ENCODE peak calls at places on chromosomes 12 and 14, in five cellular contexts. T is HepG2, B is GM12878, Q is K562, N is SK-N-SH. Z is an unnamed sample.

GRCh38 chr14:31678421-31679249 is 117.4 kb downstream of the NUBPL start:
- DNase-seq in B (no peak), T (peak), Q (no peak), N (no peak), Z (no peak)

GRCh38 chr14:85536835-85537195 is 6.9 kb downstream of the FLRT2 start:
- DNase-seq in B (no peak), T (no peak), Q (no peak), N (no peak), Z (no peak)

GRCh38 chr12:83796527-83796926 is 1109.8 kb downstream of the TMTC2 start:
- DNase-seq in Q (no peak), B (no peak), N (no peak), T (no peak), Z (no peak)

GRCh38 chr12:125773033-125773432 is 707.8 kb downstream of the AACS start:
- DNase-seq in T (peak), Q (peak), B (no peak), N (peak), Z (peak)

GRCh38 chr12:94603434-94604068 is 46.8 kb downstream of the TMCC3 start:
- DNase-seq in B (no peak), T (peak), Q (peak), N (no peak), Z (peak)

GRCh38 chr14:37945959-37946358 is 261.7 kb upstream of the SSTR1 start:
- DNase-seq in B (no peak), Q (no peak), T (no peak), N (no peak), Z (no peak)

GRCh38 chr12:77133566-77133965 is 68.2 kb upstream of the E2F7 start:
- DNase-seq in B (no peak), N (no peak), T (peak), Q (no peak), Z (no peak)

GRCh38 chr12:53093777-53094393 is 3.6 kb upstream of the IGFBP6 start:
- DNase-seq in T (no peak), Q (peak), B (no peak), N (no peak), Z (no peak)

GRCh38 chr12:101939856-101940265 is 62.5 kb downstream of the DRAM1 start:
- DNase-seq in T (peak), Q (peak), B (no peak), N (peak), Z (peak)

GRCh38 chr12:103499571-103499970 is 3.8 kb upstream of the C12orf42 start:
- DNase-seq in B (no peak), N (no peak), T (no peak), Q (no peak), Z (no peak)

GRCh38 chr12:131610181-131610580 is 100.7 kb upstream of the SFSWAP start:
- DNase-seq in Q (no peak), T (no peak), N (no peak), B (no peak), Z (no peak)

GRCh38 chr12:53345486-53346195 is 9.5 kb upstream of the SP7 start:
- DNase-seq in T (no peak), N (peak), Q (no peak), B (no peak), Z (no peak)

GRCh38 chr14:55773984-55774581 is 194.1 kb downstream of the KTN1 start:
- DNase-seq in T (no peak), B (no peak), N (no peak), Q (no peak), Z (no peak)

GRCh38 chr12:53205747-53206146 is 1.3 kb downstream of the ITGB7 start:
- DNase-seq in Q (no peak), N (no peak), T (no peak), B (peak), Z (peak)

GRCh38 chr12:113860059-113860820 is 105.9 kb downstream of the RBM19 start:
- DNase-seq in B (no peak), N (no peak), Q (no peak), T (no peak), Z (peak)

GRCh38 chr14:25411933-25412757 is 362.2 kb upstream of the STXBP6 start:
- DNase-seq in Q (no peak), B (no peak), N (no peak), T (no peak), Z (no peak)

GRCh38 chr12:127479256-127479655 is 787.7 kb upstream of the TMEM132C start:
- DNase-seq in T (no peak), N (no peak), Q (no peak), B (no peak), Z (no peak)

GRCh38 chr14:88342980-88343379 is 19.9 kb upstream of the KCNK10 start:
- DNase-seq in N (no peak), Q (no peak), T (no peak), B (no peak), Z (no peak)

GRCh38 chr12:20438307-20438779 is 70.0 kb downstream of the PDE3A start:
- DNase-seq in N (no peak), T (no peak), B (no peak), Q (no peak), Z (no peak)

GRCh38 chr14:27528328-27528727 is 930.5 kb upstream of the NOVA1 start:
- DNase-seq in N (peak), T (peak), B (no peak), Q (peak), Z (no peak)

GRCh38 chr12:118981285-118982201 is at the start of gene SRRM4:
- DNase-seq in Q (peak), N (peak), T (no peak), B (no peak), Z (no peak)

GRCh38 chr14:31613188-31613587 is 52.0 kb downstream of the NUBPL start:
- DNase-seq in Q (no peak), T (no peak), B (no peak), N (no peak), Z (no peak)

GRCh38 chr12:105205322-105206048 is 30.5 kb downstream of the APPL2 start:
- DNase-seq in B (no peak), Q (no peak), T (no peak), N (no peak), Z (no peak)
- H3K27ac ChIP-seq in B (no peak), Q (no peak), T (no peak), N (no peak), Z (no peak)

DNA sequence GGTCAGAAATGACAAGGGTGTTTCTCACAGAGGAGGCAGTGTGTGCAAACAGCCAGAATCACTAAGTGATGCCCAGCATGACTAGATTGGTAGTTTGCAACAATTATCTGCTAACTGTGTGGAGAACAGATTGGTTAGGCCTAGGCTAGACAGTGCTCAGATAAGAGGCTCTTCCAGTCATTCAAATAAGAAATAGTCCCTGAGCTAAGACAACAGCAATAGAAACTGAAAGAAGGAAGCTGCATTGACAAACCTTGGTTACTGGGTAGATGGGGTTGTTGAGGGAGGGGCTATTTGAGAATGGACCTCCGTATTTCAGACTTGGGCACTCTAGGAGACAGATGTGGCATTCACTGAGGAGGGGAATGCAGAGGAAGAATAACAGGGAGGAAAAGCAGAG is 255.0 kb upstream of the NPAS3 start:
- DNase-seq in T (no peak), B (no peak), Q (no peak), N (no peak), Z (no peak)
- TF ChIP-seq REST in T (no peak), B (no peak), Q (no peak), N (no peak), Z (no peak)

GRCh38 chr14:41423503-41423902 is 183.2 kb upstream of the LRFN5 start:
- DNase-seq in B (no peak), T (no peak), N (no peak), Q (no peak), Z (no peak)

GRCh38 chr14:41418851-41419250 is 187.8 kb upstream of the LRFN5 start:
- DNase-seq in N (no peak), B (no peak), T (no peak), Q (no peak), Z (no peak)

DNA sequence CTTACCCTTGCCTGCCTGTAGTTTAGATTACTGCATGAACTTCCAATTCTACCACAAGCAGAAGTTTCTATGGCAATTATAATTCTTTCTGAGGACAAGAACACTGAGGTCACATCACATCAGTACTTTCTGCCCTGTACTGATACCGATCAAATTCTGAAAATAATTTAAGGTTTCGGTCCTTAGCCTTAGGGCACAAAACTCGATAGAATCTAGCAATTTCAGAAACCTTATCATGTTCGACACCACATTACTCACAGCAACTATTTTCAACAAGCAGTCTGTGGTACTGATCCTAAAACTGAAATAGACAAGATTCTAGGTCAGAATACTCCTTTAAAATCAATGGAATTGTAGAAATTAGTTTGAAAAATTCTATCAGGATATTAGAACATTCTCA is 187.0 kb upstream of the LRFN5 start:
- DNase-seq in T (no peak), B (no peak), Q (no peak), N (no peak), Z (no peak)
- TF ChIP-seq GABPA in T (no peak), B (no peak), Q (no peak), N (no peak), Z (no peak)

DNA sequence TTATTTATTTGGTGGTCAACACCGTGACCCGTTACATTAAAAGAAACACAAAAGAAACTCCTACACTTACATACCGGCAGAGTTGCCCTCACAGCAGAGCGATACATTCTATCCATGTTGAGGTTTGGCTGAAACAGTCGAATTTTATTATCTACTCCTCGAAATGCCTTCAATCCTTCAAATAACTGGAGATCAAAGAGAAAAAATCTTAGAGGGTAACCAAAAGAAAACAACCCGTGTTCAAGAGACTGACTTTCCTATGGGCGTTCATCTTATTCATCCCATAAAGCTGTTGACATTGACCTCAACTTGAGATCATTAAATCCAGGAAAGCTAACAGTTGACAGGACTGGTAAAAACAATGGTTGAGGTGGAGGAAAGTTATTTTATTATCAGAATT is 67.7 kb downstream of the BCAT1 start:
- DNase-seq in N (no peak), T (no peak), Q (no peak), B (no peak), Z (no peak)
- H3K27ac ChIP-seq in N (no peak), T (no peak), Q (no peak), B (no peak), Z (no peak)

GRCh38 chr14:63764620-63765139 is 36.8 kb upstream of the SGPP1 start:
- DNase-seq in Q (no peak), T (peak), N (no peak), B (no peak), Z (no peak)

GRCh38 chr14:63773504-63773903 is 45.6 kb upstream of the SGPP1 start:
- DNase-seq in T (no peak), Q (no peak), N (no peak), B (no peak), Z (no peak)

GRCh38 chr14:63766616-63767015 is 38.8 kb upstream of the SGPP1 start:
- DNase-seq in Q (no peak), B (no peak), N (no peak), T (no peak), Z (no peak)

DNA sequence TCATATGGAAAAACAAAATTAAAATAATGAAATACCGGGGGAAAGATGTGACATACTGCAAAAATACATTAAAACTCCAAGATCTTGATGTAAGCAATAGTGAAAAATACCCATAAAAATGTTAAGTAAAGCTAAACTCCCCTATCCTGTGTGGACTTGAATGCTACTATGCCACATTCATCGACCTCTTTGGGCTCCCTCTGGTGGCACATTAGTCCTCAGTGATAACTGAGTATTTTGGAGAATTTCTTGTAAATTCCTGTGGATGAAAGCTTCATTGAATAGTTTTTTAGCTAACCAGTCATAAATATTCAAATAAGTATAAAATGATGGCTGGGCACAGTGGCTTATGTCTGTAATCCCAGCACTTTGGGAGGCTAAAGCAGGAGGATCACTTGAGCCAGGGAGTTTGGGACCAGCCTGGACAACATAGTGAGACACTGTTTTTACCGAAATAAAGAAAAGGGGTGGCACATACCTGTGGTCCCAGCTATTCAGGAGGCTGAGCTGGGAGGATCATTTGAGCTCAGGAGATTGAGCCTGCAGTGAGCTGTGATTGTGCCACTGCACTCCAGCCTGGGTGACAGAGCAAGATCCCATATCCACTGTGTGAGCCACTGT is 42.4 kb upstream of the SGPP1 start:
- DNase-seq in Q (no peak), B (no peak), T (peak), N (peak), Z (no peak)
- TF ChIP-seq REST in Q (no peak), B (no peak), T (no peak), N (no peak), Z (no peak)

DNA sequence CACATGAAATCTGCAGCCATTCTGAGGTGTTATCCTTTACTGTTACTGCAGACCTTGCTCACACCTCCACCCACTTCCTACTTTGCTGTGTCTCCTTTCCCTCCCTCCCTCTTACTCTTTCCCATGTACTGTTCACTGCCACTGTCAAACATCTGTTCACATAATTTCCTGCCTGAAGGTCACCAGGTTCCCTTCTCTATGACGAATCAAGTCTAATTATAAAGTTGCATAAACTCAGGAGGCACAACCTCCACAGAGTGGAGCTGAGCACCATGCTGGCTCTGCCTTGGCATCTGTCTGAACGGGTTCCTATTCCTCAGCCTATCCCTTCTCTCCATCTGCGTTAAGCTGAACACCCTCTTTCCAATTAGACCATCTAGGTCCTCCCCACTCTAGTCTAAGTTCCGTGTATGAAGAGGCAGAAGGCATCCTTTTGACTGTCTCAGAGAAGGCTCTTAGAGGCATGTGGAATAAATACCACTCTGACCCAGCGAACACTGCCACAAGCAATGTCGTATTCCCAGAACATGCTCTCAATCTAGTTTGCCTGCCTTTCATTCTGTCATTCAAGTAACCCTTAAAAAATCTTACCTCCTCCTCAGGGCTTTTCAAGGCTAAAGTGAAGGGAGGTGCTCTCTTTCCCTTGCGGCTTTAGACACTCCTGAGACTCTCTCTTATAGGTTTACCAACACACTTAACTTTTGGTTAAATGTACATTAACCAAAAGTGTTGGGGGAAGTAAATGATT is 48.7 kb downstream of the ACADS start:
- DNase-seq in B (no peak), T (no peak), Q (no peak), N (no peak), Z (no peak)
- TF ChIP-seq GABPA in B (no peak), T (no peak), Q (no peak), N (no peak), Z (no peak)

DNA sequence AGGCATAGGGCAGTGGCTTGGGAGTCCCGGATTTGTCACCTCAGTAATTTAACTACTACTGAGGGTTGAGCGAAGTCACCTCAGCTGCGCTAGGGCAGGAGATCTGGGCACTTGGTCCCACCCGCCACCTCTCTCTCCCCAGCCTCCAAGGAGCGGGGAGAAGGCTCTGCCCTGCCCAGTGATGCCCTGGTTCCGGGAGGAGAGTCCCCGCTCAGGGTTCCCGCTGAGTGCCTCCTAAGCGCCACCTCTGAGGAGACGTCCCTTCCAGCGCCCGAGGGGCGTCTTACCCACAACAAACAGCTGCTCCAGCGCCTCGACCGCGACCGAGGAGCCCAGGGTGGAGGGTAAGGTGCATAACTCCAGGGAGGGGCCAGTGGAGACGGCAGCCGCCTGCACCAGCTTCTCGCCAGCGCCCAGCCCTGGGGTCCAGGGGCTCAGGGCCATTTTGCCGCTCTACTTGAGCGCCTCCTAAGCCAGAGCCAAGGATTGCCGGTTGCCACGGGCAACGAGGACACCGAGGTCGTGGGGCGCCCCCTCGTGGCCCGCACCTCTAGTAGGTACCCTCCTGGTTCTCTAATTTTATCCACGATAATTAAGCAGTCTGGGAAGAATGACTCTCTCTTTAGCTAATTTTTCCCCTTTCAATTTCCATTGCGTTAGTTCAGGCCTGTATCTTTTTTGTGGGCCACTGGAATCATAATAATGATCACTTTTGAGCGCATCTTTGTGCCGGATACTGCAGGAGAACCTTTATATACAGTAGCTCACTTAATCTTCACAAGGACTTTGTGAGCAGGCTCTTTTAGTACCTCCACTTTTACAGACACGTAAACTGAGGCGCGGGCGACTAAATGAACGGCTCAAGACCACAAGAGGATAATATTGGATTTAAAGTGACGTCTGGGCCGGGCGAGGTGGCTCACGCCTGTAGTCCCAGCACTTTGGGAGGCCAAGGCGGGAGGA is at the start of gene CCDC175:
- DNase-seq in B (peak), Q (peak), N (peak), T (peak), Z (peak)
- H3K27ac ChIP-seq in B (no peak), Q (no peak), N (no peak), T (no peak), Z (no peak)

DNA sequence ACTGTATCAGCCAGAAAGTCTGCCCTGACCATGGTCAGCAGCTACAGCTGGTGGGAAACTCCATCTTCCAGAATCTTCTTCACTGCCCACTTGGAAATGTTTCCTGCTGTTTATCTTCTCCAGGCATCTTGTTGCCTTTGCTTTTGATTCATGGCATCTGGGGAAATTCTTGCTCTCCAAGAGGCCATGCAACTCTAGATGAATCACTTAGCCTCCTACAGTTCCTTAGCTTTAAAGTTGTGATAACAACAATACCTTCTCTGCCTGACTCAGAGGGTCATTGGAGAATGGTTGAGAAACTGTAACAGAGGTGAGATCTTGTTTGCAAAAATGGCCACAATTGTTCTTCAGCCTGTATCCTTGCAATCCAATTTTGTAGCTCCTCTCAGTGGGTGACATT is 121.0 kb upstream of the VRK1 start:
- DNase-seq in T (no peak), Q (no peak), B (no peak), N (no peak), Z (no peak)
- TF ChIP-seq REST in T (no peak), Q (no peak), B (no peak), N (no peak), Z (no peak)